ENCODE peak calls at places on chromosomes 4 and X, in ten cellular contexts. T is epithelial cell of esophagus; X is GM23248; L is lower leg skin; V is bronchial epithelial cell; F is foreskin fibroblast; Z is astrocyte; A is CD8-positive, alpha-beta memory T cell; G is tibial nerve; C is upper lobe of left lung. R is an unnamed sample.

GRCh38 chrX:24424948-24425347 is 40.1 kb upstream of the PDK3 start:
- DNase-seq in C (no peak), F (peak), Z (peak), A (no peak), V (no peak), L (no peak), X (peak), T (no peak), G (peak), R (peak)

GRCh38 chrX:24014388-24015018 is 12.5 kb downstream of the KLHL15 start:
- DNase-seq in G (no peak), L (no peak), C (no peak), X (peak), T (no peak), A (no peak), Z (no peak), F (no peak), V (no peak), R (no peak)

GRCh38 chr4:173521474-173522159 is 8.4 kb downstream of the HAND2 start:
- DNase-seq in A (no peak), C (peak), Z (no peak), L (peak), F (no peak), T (no peak), X (no peak), V (no peak), G (no peak), R (no peak)

GRCh38 chrX:54715621-54716020 is 82.4 kb downstream of the ITIH6 start:
- DNase-seq in A (no peak), Z (no peak), C (no peak), L (no peak), V (peak), X (no peak), G (no peak), F (no peak), T (peak), R (no peak)

GRCh38 chr4:168637872-168638756 is 141.3 kb downstream of the PALLD start:
- DNase-seq in X (peak), G (no peak), T (no peak), C (no peak), L (no peak), V (no peak), A (no peak), F (peak), Z (peak), R (peak)

GRCh38 chr4:186693159-186693815 is 30.4 kb downstream of the FAT1 start:
- DNase-seq in A (no peak), Z (peak), X (peak), G (peak), V (peak), C (no peak), F (peak), L (peak), T (peak), R (no peak)

GRCh38 chr4:151912626-151913025 is 151.8 kb upstream of the GATB start:
- DNase-seq in X (no peak), G (no peak), C (no peak), L (no peak), Z (no peak), T (no peak), A (no peak), F (no peak), V (no peak), R (no peak)

GRCh38 chr4:145680902-145681301 is 956 bp downstream of the C4orf51 start:
- DNase-seq in C (no peak), G (no peak), A (no peak), T (no peak), X (peak), Z (no peak), F (no peak), L (no peak), V (no peak), R (no peak)

GRCh38 chr4:173168396-173169177 is at the start of gene GALNT7:
- DNase-seq in L (peak), G (peak), V (peak), X (peak), F (peak), Z (peak), T (peak), C (peak), A (peak), R (peak)

GRCh38 chr4:89162987-89163386 is 51.7 kb downstream of the TIGD2 start:
- DNase-seq in A (no peak), G (no peak), L (no peak), Z (no peak), X (no peak), C (no peak), F (no peak), T (no peak), V (no peak), R (no peak)

GRCh38 chrX:65781845-65782244 is 114.4 kb downstream of the MSN start:
- DNase-seq in G (no peak), L (no peak), T (no peak), A (no peak), V (no peak), C (no peak), Z (no peak), X (no peak), F (no peak), R (no peak)

GRCh38 chrX:41963348-41963747 is 40.0 kb upstream of the CASK start:
- DNase-seq in T (no peak), Z (no peak), A (no peak), C (no peak), X (no peak), F (no peak), V (no peak), L (no peak), G (no peak), R (peak)

GRCh38 chr4:84862064-84862463 is 104.4 kb downstream of the WDFY3 start:
- DNase-seq in T (no peak), L (no peak), Z (no peak), F (no peak), G (no peak), A (no peak), X (no peak), C (no peak), V (no peak), R (no peak)

GRCh38 chr4:144411119-144411518 is 234.8 kb upstream of the HHIP start:
- DNase-seq in V (no peak), X (no peak), Z (no peak), F (no peak), L (no peak), C (no peak), G (no peak), T (no peak), A (no peak), R (no peak)

GRCh38 chr4:2244947-2245786 is 3.2 kb upstream of the HAUS3 start:
- DNase-seq in X (no peak), G (no peak), C (no peak), V (peak), A (no peak), Z (no peak), T (peak), F (no peak), L (peak), R (no peak)

GRCh38 chrX:45935408-45935807 is 609.8 kb downstream of the ZNF674 start:
- DNase-seq in V (no peak), T (no peak), F (no peak), X (no peak), C (no peak), G (no peak), Z (no peak), A (no peak), L (no peak), R (no peak)

GRCh38 chr4:161498155-161498554 is 665.6 kb downstream of the FSTL5 start:
- DNase-seq in C (no peak), T (no peak), L (no peak), Z (no peak), A (no peak), G (no peak), F (no peak), X (no peak), V (peak), R (no peak)

GRCh38 chrX:56764153-56764974 is 35.3 kb downstream of the NBDY start:
- DNase-seq in F (peak), A (peak), X (peak), T (peak), V (peak), C (peak), Z (peak), L (peak), G (peak), R (peak)

DNA sequence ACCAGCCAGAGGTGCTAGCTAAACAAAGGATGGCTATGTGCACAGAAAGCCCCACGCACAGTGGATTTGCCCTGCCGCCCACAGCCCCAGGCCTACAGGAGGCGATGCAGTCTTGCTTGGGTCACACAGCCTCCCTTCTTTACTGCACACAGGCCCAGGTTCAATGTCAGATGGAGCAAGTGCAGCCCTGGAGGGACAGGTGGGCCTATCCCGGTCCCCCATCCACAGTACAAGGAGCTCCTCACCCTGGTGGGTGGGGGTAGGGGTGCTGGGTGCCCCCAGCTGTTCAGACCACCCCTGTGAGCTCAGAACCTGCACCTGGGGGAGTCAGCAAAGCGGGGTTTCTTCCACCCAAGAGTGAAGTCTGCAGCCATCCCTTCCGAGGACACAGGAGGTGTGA is 87.8 kb downstream of the WFS1 start:
- DNase-seq in Z (no peak), X (no peak), L (no peak), T (no peak), G (no peak), V (no peak), F (no peak), A (no peak), C (no peak), R (no peak)
- H3K4me3 ChIP-seq in Z (no peak), X (no peak), L (no peak), T (no peak), G (no peak), V (no peak), F (no peak), A (no peak), C (no peak), R (no peak)

DNA sequence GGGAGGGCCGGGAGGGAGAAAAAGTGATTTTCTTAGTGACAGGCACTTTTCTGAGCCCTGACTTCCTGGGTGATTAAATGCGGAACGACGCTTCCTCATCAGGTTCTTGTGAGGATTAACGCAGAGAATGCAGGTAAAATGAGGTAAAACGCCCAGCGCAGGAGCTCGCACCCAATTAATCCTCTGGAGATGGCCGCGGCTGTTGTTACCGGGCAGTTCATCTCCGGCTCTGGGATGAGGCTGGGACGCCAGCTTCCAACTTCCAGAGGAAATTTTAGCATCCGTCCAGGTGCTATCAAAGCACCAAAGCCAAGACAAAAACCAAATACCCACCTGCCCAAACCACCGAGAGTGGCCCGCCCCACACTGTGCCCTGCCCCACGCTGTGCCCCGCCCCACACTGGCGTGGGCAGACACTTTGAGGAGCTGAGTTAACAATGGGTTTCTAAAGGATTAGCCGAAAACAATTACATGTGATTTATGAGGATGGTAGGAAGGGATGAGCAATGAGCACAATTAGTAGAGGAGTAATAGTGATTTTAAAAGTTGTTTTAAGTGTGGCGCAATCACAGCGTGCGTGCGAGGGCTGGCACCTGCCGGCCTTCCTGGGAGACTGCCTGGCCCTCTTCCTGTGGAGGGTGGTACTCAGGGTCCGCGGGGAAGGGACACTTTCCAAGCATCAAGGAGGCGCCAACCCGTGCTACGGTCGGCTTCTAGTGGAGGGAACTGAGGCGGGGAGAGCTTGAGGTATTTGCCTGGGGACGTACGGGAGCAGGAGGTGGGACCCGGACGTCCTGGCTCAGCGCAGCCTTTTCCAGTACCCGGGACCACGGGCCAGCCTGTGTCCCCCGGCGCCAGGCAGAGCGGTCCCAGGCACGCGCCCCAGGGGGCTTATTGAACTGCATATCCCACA is 41.6 kb upstream of the ADRA2C start:
- DNase-seq in G (no peak), X (peak), C (no peak), Z (no peak), T (no peak), A (no peak), F (peak), V (no peak), L (no peak), R (no peak)
- H3K4me3 ChIP-seq in G (no peak), X (no peak), C (no peak), Z (no peak), T (no peak), A (no peak), F (no peak), V (no peak), L (no peak), R (no peak)

GRCh38 chrX:100407147-100407783 is 2.8 kb downstream of the PCDH19 start:
- DNase-seq in A (no peak), V (no peak), Z (no peak), F (no peak), L (no peak), X (no peak), C (peak), T (no peak), G (no peak), R (no peak)
- H3K4me3 ChIP-seq in A (no peak), V (no peak), Z (no peak), F (no peak), L (no peak), X (no peak), C (no peak), T (no peak), G (no peak), R (no peak)

DNA sequence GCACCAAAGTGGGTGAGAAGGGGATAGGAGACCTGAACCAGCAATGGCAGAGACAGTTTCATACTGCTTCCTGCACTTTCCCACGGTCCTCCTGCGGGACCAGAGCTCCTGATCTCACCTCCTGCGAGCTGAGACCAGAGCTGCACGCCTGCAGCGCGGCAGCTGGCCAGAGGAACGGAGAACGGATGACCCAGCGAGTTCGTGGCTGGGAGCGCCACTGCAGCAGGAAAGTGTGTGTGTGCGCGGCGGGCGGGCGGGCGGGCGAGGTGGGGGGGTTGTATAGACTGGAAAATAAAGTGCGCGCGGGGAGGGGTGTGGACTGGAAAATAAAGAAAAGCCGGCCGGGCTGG is 16.5 kb downstream of the MCF2 start:
- DNase-seq in T (peak), F (peak), L (no peak), G (no peak), A (no peak), Z (no peak), V (no peak), C (peak), X (peak), R (peak)
- H3K4me3 ChIP-seq in T (peak), F (no peak), L (no peak), G (no peak), A (no peak), Z (peak), V (peak), C (no peak), X (no peak), R (peak)

DNA sequence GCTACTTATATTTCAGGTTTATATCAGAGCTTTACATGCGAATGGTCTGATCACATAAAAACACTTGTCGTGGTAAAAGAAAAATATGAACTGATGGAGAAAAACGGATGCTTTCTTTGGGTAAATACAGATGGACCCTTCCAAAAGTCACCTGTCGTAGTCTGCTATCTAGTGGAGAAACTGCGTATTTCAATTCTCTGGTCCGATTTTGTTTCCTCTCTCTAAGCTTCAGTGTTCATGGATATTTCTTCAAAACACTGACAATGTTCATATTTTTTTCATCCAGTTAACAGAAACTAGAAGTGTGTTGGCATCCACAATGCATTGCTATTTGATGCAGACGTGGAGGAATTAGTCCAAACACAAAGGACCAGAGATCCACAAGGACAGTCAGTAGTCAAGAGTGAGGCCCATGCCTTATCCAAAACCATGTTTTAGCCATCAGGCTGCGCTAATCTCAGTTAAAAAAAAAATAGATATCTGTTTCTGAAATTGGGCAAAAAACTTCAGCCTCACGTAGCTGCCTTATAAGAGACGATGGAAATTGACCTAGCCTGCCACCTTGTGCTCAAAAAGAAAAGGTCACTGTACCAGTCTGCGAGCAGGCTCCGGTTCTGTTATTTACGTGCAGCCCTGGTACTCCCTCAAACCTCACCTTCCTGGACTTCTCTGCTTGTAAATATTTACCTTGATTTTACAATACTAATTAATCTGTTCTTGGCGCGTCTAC is 16.0 kb downstream of the MEPE start:
- DNase-seq in C (no peak), V (peak), Z (peak), G (peak), F (peak), A (no peak), L (no peak), T (peak), X (peak), R (peak)
- H3K4me3 ChIP-seq in C (no peak), V (no peak), Z (peak), G (peak), F (peak), A (peak), L (no peak), T (no peak), X (peak), R (no peak)

GRCh38 chr4:117417856-117418255 is 332.5 kb upstream of the TRAM1L1 start:
- DNase-seq in F (peak), X (no peak), L (no peak), A (no peak), T (peak), G (no peak), Z (peak), C (no peak), V (peak), R (no peak)

GRCh38 chr4:117421706-117422105 is 336.3 kb upstream of the TRAM1L1 start:
- DNase-seq in T (no peak), G (no peak), C (no peak), X (no peak), L (no peak), F (no peak), Z (no peak), A (no peak), V (no peak), R (no peak)

GRCh38 chr4:117420966-117421365 is 335.6 kb upstream of the TRAM1L1 start:
- DNase-seq in C (no peak), T (no peak), X (no peak), G (no peak), F (no peak), V (no peak), A (no peak), L (no peak), Z (no peak), R (no peak)

DNA sequence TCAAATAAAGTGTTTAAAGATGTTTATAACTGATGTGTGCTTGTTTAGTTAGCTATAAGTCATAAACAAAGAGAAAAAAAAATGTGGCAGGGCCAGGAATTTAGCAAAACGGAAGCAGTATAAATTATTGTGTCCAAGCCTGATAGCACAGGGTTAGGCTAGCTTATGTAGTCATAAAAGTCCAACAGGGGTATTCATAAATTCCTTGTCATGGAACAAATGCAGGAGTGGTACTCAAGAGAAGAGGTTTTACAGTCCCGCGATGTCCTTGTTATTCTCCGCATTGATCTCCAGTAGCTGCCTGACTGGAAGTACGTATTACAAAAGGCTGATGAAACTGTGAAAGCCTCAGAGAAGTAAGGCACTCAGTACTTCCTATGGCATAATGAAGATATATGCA is 336.9 kb upstream of the TRAM1L1 start:
- DNase-seq in F (no peak), X (no peak), A (no peak), V (no peak), T (no peak), G (no peak), L (no peak), Z (no peak), C (no peak), R (no peak)
- H3K4me3 ChIP-seq in F (no peak), X (no peak), A (no peak), V (no peak), T (no peak), G (no peak), L (no peak), Z (no peak), C (no peak), R (no peak)